ENCODE peak calls at places on chromosomes 4 and X, in seven cellular contexts. M is uterus, W is tibial nerve, G is AG10803, Q is endothelial cell of umbilical vein, V is cardiac fibroblast, X is Caco-2. A is an unnamed sample.

GRCh38 chrX:114071412-114071811 is 512.5 kb upstream of the HTR2C start:
- DNase-seq in X (no peak), W (no peak), G (no peak), V (no peak), M (no peak), Q (no peak), A (peak)

GRCh38 chr4:123449780-123450179 is 53.2 kb downstream of the SPRY1 start:
- DNase-seq in Q (peak), V (peak), G (peak), X (no peak), M (no peak), W (no peak), A (peak)

GRCh38 chr4:122692641-122693520 is 39.6 kb upstream of the BBS12 start:
- DNase-seq in G (no peak), M (no peak), Q (no peak), X (no peak), W (no peak), V (no peak), A (peak)

GRCh38 chr4:48756689-48757220 is 23.3 kb downstream of the FRYL start:
- DNase-seq in G (no peak), Q (no peak), V (peak), M (no peak), W (no peak), X (no peak), A (peak)

GRCh38 chr4:173167793-173168395 is 717 bp upstream of the GALNT7 start:
- DNase-seq in X (peak), G (no peak), M (no peak), V (peak), Q (peak), W (no peak), A (peak)

GRCh38 chr4:59400334-59400733 is 1799.8 kb upstream of the ADGRL3 start:
- DNase-seq in G (no peak), V (no peak), M (no peak), Q (no peak), W (no peak), X (no peak), A (no peak)

GRCh38 chrX:1720826-1721225 is 106.0 kb downstream of the ASMT start:
- DNase-seq in M (no peak), Q (no peak), G (peak), W (no peak), V (no peak), X (no peak), A (no peak)

GRCh38 chrX:28880136-28880535 is 292.9 kb downstream of the IL1RAPL1 start:
- DNase-seq in X (no peak), M (no peak), V (peak), G (no peak), W (no peak), Q (no peak), A (no peak)

GRCh38 chr4:147860960-147861359 is 129.1 kb downstream of the ARHGAP10 start:
- DNase-seq in V (no peak), G (peak), X (no peak), M (no peak), W (no peak), Q (no peak), A (no peak)

GRCh38 chr4:147864591-147864990 is 132.7 kb downstream of the ARHGAP10 start:
- DNase-seq in Q (no peak), V (no peak), M (no peak), G (no peak), X (no peak), W (no peak), A (no peak)

GRCh38 chr4:147863808-147864472 is 132.1 kb downstream of the ARHGAP10 start:
- DNase-seq in W (peak), V (no peak), Q (peak), G (no peak), M (no peak), X (peak), A (no peak)

GRCh38 chr4:147862043-147862692 is 130.3 kb downstream of the ARHGAP10 start:
- DNase-seq in X (no peak), G (no peak), V (no peak), W (no peak), M (no peak), Q (no peak), A (no peak)

GRCh38 chr4:147863111-147863747 is 131.3 kb downstream of the ARHGAP10 start:
- DNase-seq in M (no peak), W (no peak), X (no peak), G (no peak), V (peak), Q (peak), A (no peak)
- TF ChIP-seq CTCF in M (no peak), W (no peak), X (no peak), G (peak), V (peak), Q (no peak), A (no peak)

GRCh38 chrX:70553516-70553915 is 108.9 kb downstream of the DLG3 start:
- DNase-seq in G (no peak), M (no peak), V (no peak), Q (no peak), X (no peak), W (no peak), A (peak)

GRCh38 chrX:70554523-70554922 is 109.9 kb downstream of the DLG3 start:
- DNase-seq in X (no peak), V (peak), Q (no peak), W (no peak), M (no peak), G (peak), A (no peak)

GRCh38 chrX:70554948-70555347 is 110.3 kb downstream of the DLG3 start:
- DNase-seq in W (no peak), Q (no peak), M (no peak), G (no peak), V (no peak), X (no peak), A (no peak)

GRCh38 chrX:70552174-70552704 is 107.6 kb downstream of the DLG3 start:
- DNase-seq in G (no peak), Q (no peak), M (no peak), X (no peak), V (no peak), W (no peak), A (no peak)

GRCh38 chrX:70554081-70554480 is 109.4 kb downstream of the DLG3 start:
- DNase-seq in X (peak), M (no peak), W (no peak), Q (peak), V (peak), G (peak), A (peak)
- H3K4me3 ChIP-seq in X (no peak), M (no peak), W (no peak), Q (no peak), V (no peak), G (no peak), A (no peak)

GRCh38 chrX:85109235-85109634 is 105.6 kb downstream of the APOOL start:
- DNase-seq in X (peak), W (no peak), Q (no peak), M (no peak), V (peak), G (no peak), A (no peak)

GRCh38 chrX:85112270-85112669 is 108.6 kb downstream of the APOOL start:
- DNase-seq in V (no peak), M (no peak), Q (no peak), X (no peak), G (no peak), W (no peak), A (no peak)

GRCh38 chrX:85114171-85114570 is 110.5 kb downstream of the APOOL start:
- DNase-seq in G (no peak), W (no peak), M (no peak), Q (no peak), X (no peak), V (no peak), A (no peak)

GRCh38 chrX:85113746-85114145 is 110.1 kb downstream of the APOOL start:
- DNase-seq in V (no peak), M (no peak), G (no peak), Q (no peak), W (no peak), X (no peak), A (no peak)

GRCh38 chrX:85111347-85111746 is 107.7 kb downstream of the APOOL start:
- DNase-seq in G (peak), M (no peak), X (peak), Q (peak), W (no peak), V (peak), A (peak)
- TF ChIP-seq CTCF in G (peak), M (peak), X (no peak), Q (peak), W (peak), V (peak), A (peak)

GRCh38 chr4:108072300-108072699 is 82.6 kb downstream of the HADH start:
- DNase-seq in W (no peak), G (no peak), M (no peak), X (no peak), Q (no peak), V (no peak), A (no peak)
- H3K4me3 ChIP-seq in W (no peak), G (no peak), M (no peak), X (no peak), Q (no peak), V (no peak), A (no peak)

GRCh38 chr4:56227301-56227835 is 159.9 kb downstream of the AASDH start:
- DNase-seq in M (no peak), Q (no peak), V (no peak), X (no peak), W (no peak), G (no peak), A (no peak)

GRCh38 chr4:56229947-56230346 is 157.3 kb downstream of the AASDH start:
- DNase-seq in W (no peak), Q (no peak), M (no peak), X (no peak), G (no peak), V (no peak), A (no peak)

GRCh38 chr4:56226579-56226978 is 160.7 kb downstream of the AASDH start:
- DNase-seq in M (no peak), G (no peak), X (no peak), W (no peak), Q (no peak), V (no peak), A (no peak)
- TF ChIP-seq CTCF in M (no peak), G (no peak), X (no peak), W (no peak), Q (no peak), V (no peak), A (no peak)

DNA sequence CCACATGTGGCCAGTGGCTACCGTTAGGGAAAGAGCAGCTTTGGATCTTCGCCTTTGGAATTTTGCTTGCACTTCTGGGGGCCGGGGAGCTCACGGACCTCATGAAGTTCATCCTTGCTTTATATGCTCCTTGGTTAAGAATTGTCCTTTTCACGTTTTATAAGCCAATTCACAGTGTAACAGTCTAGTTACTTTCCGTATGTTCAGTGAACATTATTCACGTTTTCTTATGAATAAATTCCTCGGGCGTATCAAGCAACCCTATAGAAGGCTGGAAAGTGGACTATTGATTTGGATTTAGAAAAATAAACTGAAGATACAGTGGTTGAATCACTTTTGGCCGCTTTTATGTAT is 714 bp upstream of the PDLIM5 start:
- DNase-seq in V (no peak), Q (no peak), M (no peak), G (no peak), X (no peak), W (no peak), A (no peak)
- H3K4me3 ChIP-seq in V (peak), Q (peak), M (peak), G (peak), X (peak), W (peak), A (peak)

GRCh38 chrX:13102636-13103035 is 58.2 kb upstream of the FAM9C start:
- DNase-seq in G (peak), W (no peak), V (no peak), X (no peak), M (no peak), Q (peak), A (no peak)
- TF ChIP-seq CTCF in G (no peak), W (no peak), V (no peak), X (no peak), M (no peak), Q (no peak), A (no peak)

GRCh38 chrX:23334871-23335599 is 386 bp downstream of the PTCHD1 start:
- DNase-seq in Q (no peak), X (no peak), V (no peak), M (no peak), G (no peak), W (no peak), A (no peak)

GRCh38 chrX:23332101-23332887 is 2.4 kb upstream of the PTCHD1 start:
- DNase-seq in X (no peak), V (no peak), M (no peak), G (no peak), W (no peak), Q (no peak), A (no peak)

GRCh38 chrX:23332888-23333821 is 1.5 kb upstream of the PTCHD1 start:
- DNase-seq in Q (no peak), X (no peak), V (no peak), G (no peak), W (no peak), M (no peak), A (no peak)

GRCh38 chrX:23333842-23334535 is 660 bp upstream of the PTCHD1 start:
- DNase-seq in Q (no peak), V (no peak), M (no peak), G (no peak), X (no peak), W (no peak), A (no peak)

GRCh38 chrX:23334536-23334870 is at the start of gene PTCHD1:
- DNase-seq in V (no peak), X (no peak), Q (no peak), W (no peak), M (no peak), G (no peak), A (no peak)
- H3K4me3 ChIP-seq in V (no peak), X (no peak), Q (no peak), W (no peak), M (peak), G (no peak), A (no peak)

A was measured in bronchial epithelial cell.